ENCODE peak calls at places on chromosomes 5 and 9, in five cellular contexts. T is SK-N-SH, W is tibial nerve, R is A549, Y is ovary. D is an unnamed sample.

GRCh38 chr9:133403766-133404439 is 13.9 kb downstream of the REXO4 start:
- DNase-seq in T (peak), W (no peak), R (peak), Y (no peak), D (peak)

GRCh38 chr5:18882162-18882561 is 1105.8 kb downstream of the CDH18 start:
- DNase-seq in T (no peak), W (no peak), R (no peak), Y (no peak), D (no peak)

GRCh38 chr5:56910123-56910951 is 941 bp downstream of the SETD9 start:
- DNase-seq in T (peak), W (peak), R (no peak), Y (no peak), D (no peak)

GRCh38 chr5:55231029-55231475 is 2.4 kb downstream of the CCNO start:
- DNase-seq in T (no peak), W (no peak), R (no peak), Y (no peak), D (no peak)

GRCh38 chr9:114238919-114239879 is 83.7 kb upstream of the ORM1 start:
- DNase-seq in T (peak), W (no peak), R (peak), Y (no peak), D (no peak)

GRCh38 chr9:12689233-12689632 is 4.0 kb upstream of the TYRP1 start:
- DNase-seq in T (no peak), W (no peak), R (no peak), Y (no peak), D (no peak)

GRCh38 chr9:114120192-114121014 is 21.3 kb upstream of the KIF12 start:
- DNase-seq in T (no peak), W (no peak), R (no peak), Y (no peak), D (no peak)

GRCh38 chr9:107809859-107810492 is 320.4 kb upstream of the KLF4 start:
- DNase-seq in T (no peak), W (no peak), R (peak), Y (no peak), D (no peak)

GRCh38 chr9:87479801-87480201 is 17.9 kb upstream of the DAPK1 start:
- DNase-seq in T (no peak), W (peak), R (no peak), Y (no peak), D (no peak)

GRCh38 chr5:95620870-95621838 is 1.3 kb downstream of the GPR150 start:
- DNase-seq in T (peak), W (no peak), R (peak), Y (no peak), D (no peak)

GRCh38 chr5:141343953-141344463 is 379 bp downstream of the PCDHGA3 start:
- DNase-seq in T (no peak), W (no peak), R (no peak), Y (no peak), D (no peak)

GRCh38 chr5:113204525-113205161 is 228.0 kb downstream of the DCP2 start:
- DNase-seq in T (peak), W (peak), R (no peak), Y (peak), D (no peak)

GRCh38 chr9:91896096-91896495 is 53.9 kb downstream of the ROR2 start:
- DNase-seq in T (peak), W (no peak), R (no peak), Y (no peak), D (no peak)

GRCh38 chr9:91898451-91899433 is 51.3 kb downstream of the ROR2 start:
- DNase-seq in T (peak), W (no peak), R (no peak), Y (no peak), D (no peak)

GRCh38 chr9:91894023-91894422 is 56.0 kb downstream of the ROR2 start:
- DNase-seq in T (no peak), W (no peak), R (no peak), Y (no peak), D (no peak)

GRCh38 chr9:91897201-91897600 is 52.8 kb downstream of the ROR2 start:
- DNase-seq in T (no peak), W (no peak), R (no peak), Y (no peak), D (no peak)

GRCh38 chr9:91896513-91897121 is 53.4 kb downstream of the ROR2 start:
- DNase-seq in T (peak), W (no peak), R (no peak), Y (peak), D (no peak)
- TF ChIP-seq EP300 in T (peak), W (no peak), R (no peak), Y (no peak), D (no peak)

GRCh38 chr5:117299940-117300339 is 725.3 kb upstream of the SEMA6A start:
- DNase-seq in T (no peak), W (no peak), R (no peak), Y (no peak), D (no peak)
- TF ChIP-seq EP300 in T (no peak), W (no peak), R (no peak), Y (no peak), D (no peak)

DNA sequence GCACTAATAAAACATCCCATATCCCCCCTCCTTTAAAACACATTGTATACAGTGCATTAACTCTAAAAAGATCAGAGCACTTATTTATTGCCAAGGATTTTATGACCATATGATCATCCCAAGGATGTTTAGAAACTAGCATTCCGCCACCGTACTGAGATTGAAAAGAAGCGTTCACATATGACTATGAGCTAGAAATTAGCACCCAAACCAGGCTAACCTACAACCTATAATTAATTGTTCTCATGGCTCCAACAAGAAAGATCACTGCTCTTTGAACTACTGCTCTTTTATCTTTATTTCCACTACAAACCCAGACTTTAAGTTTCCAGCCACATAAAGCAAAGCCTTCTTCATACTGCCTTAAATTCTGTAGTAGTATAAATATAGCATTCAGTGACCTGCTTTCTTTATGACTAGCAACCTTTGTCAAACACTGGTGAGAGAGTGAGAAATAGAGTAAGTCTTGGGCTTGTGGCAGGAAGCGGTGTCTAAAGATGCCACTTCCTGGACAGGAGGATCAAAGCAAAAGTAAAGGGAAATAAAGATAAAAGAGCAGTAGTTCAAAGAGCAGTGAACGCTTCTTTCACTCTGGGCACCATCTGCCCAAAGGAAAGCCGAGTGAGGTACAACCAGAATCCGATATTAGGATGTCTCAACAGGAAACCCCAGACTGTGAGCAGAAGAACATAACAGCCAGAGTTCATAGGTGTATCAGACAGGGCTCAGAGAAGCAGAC is 151.1 kb upstream of the ERCC6L2 start:
- DNase-seq in T (no peak), W (no peak), R (no peak), Y (no peak), D (no peak)
- TF ChIP-seq EP300 in T (no peak), W (no peak), R (no peak), Y (no peak), D (no peak)

DNA sequence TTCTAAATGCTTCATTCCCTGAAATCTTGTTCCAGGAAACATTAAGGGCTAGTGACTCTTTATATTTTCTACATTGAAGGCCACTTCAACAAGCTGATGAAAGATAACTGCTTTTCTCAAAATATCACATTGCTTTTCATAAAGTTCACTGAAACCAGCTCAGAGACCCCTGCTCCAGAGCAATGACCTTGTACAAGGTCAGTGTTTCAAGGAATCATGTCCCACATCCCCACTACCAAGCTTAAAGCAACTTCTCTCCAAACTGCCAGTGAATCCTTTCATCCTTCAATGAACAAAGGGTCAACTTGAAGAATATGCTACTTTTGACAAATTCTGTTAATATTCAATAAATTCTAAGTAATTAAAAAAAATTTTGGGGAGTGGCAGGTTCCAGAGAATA is 12.0 kb upstream of the SPATA24 start:
- DNase-seq in T (no peak), W (no peak), R (no peak), Y (no peak), D (no peak)
- TF ChIP-seq EP300 in T (no peak), W (no peak), R (no peak), Y (no peak), D (no peak)

GRCh38 chr9:124861342-124862229 is at the start of the genes ARPC5L and RPL35:
- DNase-seq in T (peak), W (peak), R (peak), Y (peak), D (no peak)
- TF ChIP-seq EP300 in T (no peak), W (peak), R (no peak), Y (no peak), D (peak)